ENCODE peak calls at places on chromosome 19, in five cellular contexts. U is activated T-cell treated with anti-CD3 and anti-CD28 coated beads, Interleukin-2, amount 50 U/mL, for 72 hours; Z is GM23338; M is activated CD4-positive, CD25-positive, alpha-beta regulatory T cell; K is HT-29. W is an unnamed sample.

GRCh38 chr19:32251634-32252332 is 93.6 kb upstream of the ZNF507 start:
- DNase-seq in U (no peak), Z (no peak), M (no peak), K (no peak), W (no peak)

GRCh38 chr19:39407644-39408391 is 1.2 kb downstream of the ZFP36 start:
- DNase-seq in U (peak; percentile 76), Z (peak; percentile 59), M (peak; percentile 29), K (peak; percentile 94), W (no peak)

GRCh38 chr19:32921624-32922023 is 50.1 kb downstream of the CEP89 start:
- DNase-seq in U (peak; percentile 13), Z (no peak), M (no peak), K (no peak), W (no peak)

GRCh38 chr19:14183741-14184395 is 22.1 kb downstream of the ADGRL1 start:
- DNase-seq in U (no peak), Z (no peak), M (no peak), K (no peak), W (no peak)

GRCh38 chr19:53597023-53597422 is 34.8 kb upstream of the DPRX start:
- DNase-seq in U (no peak), Z (no peak), M (no peak), K (no peak), W (no peak)

GRCh38 chr19:44752123-44752815 is 3.8 kb downstream of the BCL3 start:
- DNase-seq in U (no peak), Z (no peak), M (no peak), K (no peak), W (no peak)

GRCh38 chr19:10288662-10289166 is 1.0 kb upstream of the ICAM5 start:
- DNase-seq in U (peak; percentile 56), Z (peak; percentile 83), M (no peak), K (peak; percentile 71), W (no peak)

GRCh38 chr19:30587869-30588268 is 215.7 kb downstream of the ZNF536 start:
- DNase-seq in U (no peak), Z (no peak), M (no peak), K (no peak), W (no peak)

W was measured in HT1080.